ENCODE peak calls at places on chromosome 2, in five cellular contexts. G, F, A, U and D are unnamed samples.

GRCh38 chr2:2799151-2799697 is 468.1 kb upstream of the MYT1L start:
- DNase-seq in G (no peak), A (no peak), U (no peak), F (no peak), D (no peak)

GRCh38 chr2:97764559-97765263 is 51.3 kb downstream of the ZAP70 start:
- DNase-seq in U (no peak), F (no peak), G (no peak), A (no peak), D (no peak)

GRCh38 chr2:197806317-197806633 is 1.9 kb downstream of the PLCL1 start:
- DNase-seq in A (no peak), G (no peak), U (no peak), F (no peak), D (no peak)

GRCh38 chr2:191666733-191667132 is 11.2 kb upstream of the NABP1 start:
- DNase-seq in F (peak), G (no peak), A (no peak), U (no peak), D (peak)

GRCh38 chr2:102488063-102488462 is 15.0 kb downstream of the SLC9A4 start:
- DNase-seq in U (peak), F (no peak), A (peak), G (no peak), D (no peak)

GRCh38 chr2:191646612-191646902 is 31.4 kb upstream of the NABP1 start:
- DNase-seq in F (no peak), A (no peak), G (no peak), U (peak), D (no peak)

GRCh38 chr2:172089005-172089504 is 3.7 kb downstream of the DLX1 start:
- DNase-seq in A (no peak), F (no peak), U (no peak), G (no peak), D (no peak)

GRCh38 chr2:219001100-219001576 is 7.9 kb upstream of the CRYBA2 start:
- DNase-seq in U (no peak), A (no peak), G (no peak), F (no peak), D (no peak)

GRCh38 chr2:175808858-175809257 is 193.2 kb downstream of the LNPK start:
- DNase-seq in F (no peak), G (no peak), U (no peak), A (no peak), D (no peak)

GRCh38 chr2:14423145-14423906 is 209.2 kb upstream of the LRATD1 start:
- DNase-seq in G (no peak), U (no peak), F (no peak), A (no peak), D (peak)

GRCh38 chr2:66508358-66509071 is 73.6 kb downstream of the MEIS1 start:
- DNase-seq in F (no peak), U (no peak), G (no peak), A (no peak), D (no peak)

GRCh38 chr2:240456607-240457222 is 21.3 kb downstream of the GPC1 start:
- DNase-seq in G (no peak), U (no peak), A (no peak), F (no peak), D (no peak)

GRCh38 chr2:240573071-240573515 is 4.8 kb downstream of the RNPEPL1 start:
- DNase-seq in U (no peak), A (no peak), F (no peak), G (no peak), D (no peak)

GRCh38 chr2:149773006-149773405 is 185.4 kb upstream of the MMADHC start:
- DNase-seq in U (no peak), F (no peak), G (no peak), A (no peak), D (no peak)

GRCh38 chr2:44680983-44681481 is 260.5 kb upstream of the SIX3 start:
- DNase-seq in F (no peak), U (no peak), G (no peak), A (no peak), D (no peak)

GRCh38 chr2:174750923-174751441 is 13.3 kb downstream of the CHRNA1 start:
- DNase-seq in G (peak), F (peak), U (no peak), A (no peak), D (peak)

GRCh38 chr2:54574107-54574859 is 118.2 kb downstream of the SPTBN1 start:
- DNase-seq in U (peak), G (peak), A (no peak), F (no peak), D (peak)

GRCh38 chr2:188181439-188181838 is 110.2 kb upstream of the GULP1 start:
- DNase-seq in G (no peak), F (no peak), A (no peak), U (no peak), D (no peak)

GRCh38 chr2:63060079-63060482 is 9.5 kb downstream of the OTX1 start:
- DNase-seq in A (no peak), F (no peak), G (no peak), U (no peak), D (no peak)

GRCh38 chr2:224145751-224146355 is 106.8 kb upstream of the SERPINE2 start:
- DNase-seq in A (peak), U (peak), F (no peak), G (no peak), D (no peak)

GRCh38 chr2:54417577-54417976 is 38.5 kb upstream of the SPTBN1 start:
- DNase-seq in U (no peak), F (no peak), A (no peak), G (no peak), D (no peak)

DNA sequence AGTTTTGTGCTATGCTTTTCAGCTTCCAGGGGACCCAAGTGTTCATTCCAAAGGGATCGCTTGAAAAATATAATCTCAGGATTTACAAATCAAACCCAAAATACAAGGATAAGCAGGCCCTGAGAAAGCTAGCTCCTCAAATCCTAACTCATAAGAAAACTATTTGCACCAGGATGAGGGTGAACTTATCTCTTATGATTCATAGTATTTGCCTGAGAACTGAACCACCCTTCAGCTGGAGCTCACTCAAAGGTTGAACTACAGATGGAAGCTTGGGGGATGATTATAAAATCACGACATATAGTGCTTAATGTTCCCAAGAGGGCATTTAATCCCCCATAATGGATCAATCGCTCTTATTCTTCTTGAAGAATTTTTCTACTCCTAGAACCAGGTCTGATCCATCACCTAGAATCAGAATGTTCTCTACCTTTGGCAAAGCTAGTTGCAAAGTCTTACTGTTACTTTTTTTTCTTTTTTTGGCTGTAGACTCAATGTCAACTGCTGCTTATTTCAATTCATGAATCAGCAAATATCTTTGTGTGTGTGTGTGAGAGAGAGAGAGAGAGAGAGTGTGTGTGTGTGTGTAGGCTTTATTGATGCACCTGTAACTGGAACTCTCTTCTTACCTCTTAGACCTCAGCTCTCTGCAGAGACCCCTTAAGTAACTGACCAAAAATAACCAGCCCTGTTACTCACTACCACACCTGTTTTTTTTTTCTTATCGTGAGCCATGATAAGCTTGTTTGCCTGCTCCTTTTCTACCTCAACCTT is 44.8 kb downstream of the ARL4C start:
- DNase-seq in U (peak), G (no peak), F (no peak), A (peak), D (no peak)
- H3K4me3 ChIP-seq in U (no peak), G (peak), F (no peak), A (no peak), D (no peak)

DNA sequence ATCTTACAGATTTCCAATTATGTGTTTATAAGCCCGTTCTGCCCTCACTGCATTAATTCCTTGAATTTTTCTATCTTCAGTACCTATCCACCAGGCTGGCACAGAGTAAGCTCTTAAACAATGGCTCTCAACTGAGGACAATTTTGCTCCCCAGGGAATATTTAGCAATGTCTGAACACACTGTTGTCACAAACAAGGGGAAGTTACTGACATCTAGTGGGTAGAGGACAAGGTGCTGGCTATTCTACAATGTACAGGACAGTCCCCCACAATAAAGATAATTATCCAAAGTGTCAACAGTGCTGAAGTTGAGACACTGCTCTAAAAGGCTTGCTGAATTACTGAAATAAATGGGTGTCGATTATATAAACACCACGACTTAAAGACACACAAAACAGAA is 5.0 kb downstream of the NDUFS1 start:
- DNase-seq in F (no peak), G (no peak), U (peak), A (no peak), D (peak)
- TF ChIP-seq CTCF in F (peak), G (no peak), U (no peak), A (no peak), D (peak)

GRCh38 chr2:40758778-40759177 is 306.9 kb upstream of the SLC8A1 start:
- DNase-seq in U (peak), A (no peak), F (no peak), G (no peak), D (peak)
- H3K4me3 ChIP-seq in U (no peak), A (no peak), F (no peak), G (no peak), D (no peak)

DNA sequence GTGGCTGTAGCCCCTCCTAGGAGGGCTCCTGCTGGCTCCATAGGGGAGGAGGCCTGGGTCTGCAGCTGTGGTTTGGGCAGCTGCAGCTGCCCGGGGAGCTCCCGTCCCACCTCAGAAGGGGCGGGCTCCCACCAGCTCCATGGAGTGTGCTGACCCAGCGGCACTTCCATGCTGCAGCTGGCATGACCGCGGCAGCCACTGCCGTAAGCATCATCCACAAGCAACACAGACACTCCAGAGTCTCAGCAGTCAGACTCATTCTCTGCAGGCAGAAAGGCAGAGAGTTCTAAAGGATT is 660.1 kb upstream of the RAB6C start:
- DNase-seq in G (no peak), A (no peak), F (no peak), U (no peak), D (no peak)
- TF ChIP-seq CTCF in G (no peak), A (no peak), F (no peak), U (no peak), D (no peak)

DNA sequence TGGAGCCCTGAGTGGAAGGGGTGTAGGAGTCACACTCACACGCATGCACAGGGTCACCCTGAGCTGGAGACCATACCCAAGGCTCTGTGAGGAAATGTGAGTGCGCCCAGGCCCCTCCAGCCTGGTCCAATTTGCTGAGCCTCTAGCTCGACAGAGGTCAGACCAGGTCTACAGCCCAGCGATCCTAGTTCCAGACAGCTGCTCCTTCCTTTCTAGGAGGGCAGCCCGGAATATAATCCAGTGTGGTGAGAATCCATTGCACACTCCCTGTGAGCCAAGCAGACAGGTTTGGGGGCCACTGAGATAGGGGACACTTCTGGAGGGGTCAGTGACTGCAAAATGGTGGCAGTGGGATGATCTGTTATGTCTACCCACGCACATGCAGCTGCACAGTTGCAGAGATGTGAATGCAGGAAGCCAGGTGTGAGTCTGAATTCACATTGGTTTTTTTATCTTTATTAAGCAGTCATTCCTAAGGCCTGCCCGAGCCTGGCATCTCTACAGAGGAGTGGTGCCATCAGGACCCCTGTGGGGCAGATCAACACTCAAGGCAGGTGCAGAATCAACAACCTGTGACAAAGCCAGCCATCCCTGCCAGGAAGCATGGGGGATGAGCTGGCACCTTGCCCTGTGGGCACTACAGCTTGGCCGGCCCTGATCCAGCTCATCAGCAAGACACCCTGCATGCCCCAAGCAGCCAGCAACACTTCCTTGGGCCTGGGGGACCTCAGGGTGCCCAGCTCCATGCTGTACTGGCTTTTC is at the start of gene GPR148:
- DNase-seq in G (no peak), F (no peak), U (no peak), A (no peak), D (no peak)
- H3K4me3 ChIP-seq in G (peak), F (peak), U (no peak), A (no peak), D (no peak)

DNA sequence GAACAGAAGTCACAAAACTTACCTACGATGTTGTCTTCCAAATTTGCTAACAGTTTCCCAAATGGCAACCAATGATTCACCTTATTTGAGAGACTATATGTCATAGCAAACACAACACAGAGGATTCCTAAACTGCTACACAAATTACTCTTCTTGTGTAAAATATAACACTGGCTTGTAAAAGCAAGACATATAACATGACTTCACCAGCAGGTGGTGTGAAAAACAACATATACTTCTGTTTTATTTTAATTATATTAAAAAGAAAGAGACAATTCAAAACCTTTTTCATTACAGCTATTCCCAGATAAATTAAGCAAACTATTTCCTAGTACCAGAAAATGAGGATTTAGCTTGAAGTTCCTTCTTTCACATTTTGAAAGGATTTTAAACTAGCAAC is 62.2 kb downstream of the SCN3A start:
- DNase-seq in F (no peak), A (no peak), U (no peak), G (no peak), D (peak)
- TF ChIP-seq CTCF in F (no peak), A (no peak), U (peak), G (no peak), D (peak)